ENCODE peak calls at places on chromosome 20, in six cellular contexts. A, M, U, I, S and C are unnamed samples.

GRCh38 chr20:9838035-9838377 is 870 bp downstream of the PAK5 start:
- DNase-seq in A (no peak), U (no peak), I (no peak), S (no peak), M (no peak), C (no peak)

GRCh38 chr20:52003976-52004375 is 187.6 kb downstream of the ZFP64 start:
- DNase-seq in M (no peak), U (no peak), S (no peak), A (no peak), I (no peak), C (no peak)

GRCh38 chr20:62269871-62270270 is 31.6 kb downstream of the OSBPL2 start:
- DNase-seq in M (no peak), I (no peak), S (no peak), U (no peak), A (no peak), C (no peak)

GRCh38 chr20:59678286-59678685 is 73.9 kb downstream of the PHACTR3 start:
- DNase-seq in A (no peak), I (no peak), S (no peak), M (no peak), U (no peak), C (no peak)

GRCh38 chr20:34675993-34676641 is 775 bp downstream of the PIGU start:
- DNase-seq in S (no peak), M (no peak), I (no peak), U (no peak), A (no peak), C (no peak)

GRCh38 chr20:33175123-33175522 is 7.2 kb downstream of the BPIFA2 start:
- DNase-seq in I (no peak), U (no peak), M (no peak), A (no peak), S (no peak), C (no peak)

GRCh38 chr20:3710703-3711417 is 1.5 kb downstream of the SIGLEC1 start:
- DNase-seq in S (peak), I (no peak), M (peak), A (peak), U (peak), C (peak)

GRCh38 chr20:2911200-2911599 is 37.9 kb downstream of the PTPRA start:
- DNase-seq in U (no peak), A (no peak), S (no peak), I (no peak), M (no peak), C (no peak)

GRCh38 chr20:49775229-49775693 is 37.4 kb upstream of the SLC9A8 start:
- DNase-seq in U (no peak), S (peak), A (no peak), I (no peak), M (peak), C (no peak)

GRCh38 chr20:8652396-8652795 is 416.5 kb upstream of the PLCB4 start:
- DNase-seq in A (no peak), S (no peak), M (no peak), I (no peak), U (no peak), C (no peak)

GRCh38 chr20:52614036-52614863 is 357.9 kb upstream of the TSHZ2 start:
- DNase-seq in S (no peak), U (no peak), I (no peak), A (no peak), M (no peak), C (no peak)

GRCh38 chr20:10185741-10186558 is 32.7 kb upstream of the SNAP25 start:
- DNase-seq in I (peak), U (no peak), S (no peak), M (no peak), A (no peak), C (no peak)

GRCh38 chr20:35145141-35145564 is 2.0 kb downstream of the EDEM2 start:
- DNase-seq in M (peak), A (peak), I (no peak), U (no peak), S (peak), C (no peak)

GRCh38 chr20:9332783-9333482 is 181.5 kb upstream of the LAMP5 start:
- DNase-seq in I (no peak), U (no peak), S (no peak), A (no peak), M (no peak), C (no peak)

GRCh38 chr20:39109933-39110818 is 148.0 kb downstream of the DHX35 start:
- DNase-seq in I (no peak), S (no peak), U (no peak), M (no peak), A (no peak), C (no peak)

DNA sequence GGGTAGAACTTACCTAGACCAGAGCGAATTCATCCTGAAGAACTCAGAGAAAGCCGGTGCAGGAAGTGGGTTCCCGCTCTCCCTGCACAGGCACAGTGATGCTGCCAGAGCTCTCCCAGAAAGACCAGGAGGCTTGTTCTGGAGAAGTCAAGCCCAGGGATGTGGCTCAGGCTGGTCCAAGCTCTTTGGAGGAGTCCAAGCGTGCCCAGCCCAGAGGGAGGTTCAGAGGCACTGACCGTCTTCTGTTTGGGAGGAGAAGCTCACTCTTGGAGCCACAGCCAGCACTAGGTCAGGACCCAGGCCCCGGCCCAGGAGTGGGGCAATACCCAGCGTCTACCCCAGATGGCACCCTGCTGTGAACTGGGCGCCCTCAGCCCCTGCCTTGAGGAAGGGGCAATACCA is 1.5 kb upstream of the PMEPA1 start:
- DNase-seq in I (no peak), S (no peak), U (no peak), A (no peak), M (no peak), C (no peak)
- TF ChIP-seq CTCF in I (no peak), S (no peak), U (no peak), A (no peak), M (no peak), C (no peak)

GRCh38 chr20:37202267-37202943 is 23.1 kb upstream of the MROH8 start:
- DNase-seq in S (peak), I (peak), M (peak), U (peak), A (no peak), C (no peak)
- TF ChIP-seq CTCF in S (peak), I (peak), M (peak), U (peak), A (peak), C (no peak)

DNA sequence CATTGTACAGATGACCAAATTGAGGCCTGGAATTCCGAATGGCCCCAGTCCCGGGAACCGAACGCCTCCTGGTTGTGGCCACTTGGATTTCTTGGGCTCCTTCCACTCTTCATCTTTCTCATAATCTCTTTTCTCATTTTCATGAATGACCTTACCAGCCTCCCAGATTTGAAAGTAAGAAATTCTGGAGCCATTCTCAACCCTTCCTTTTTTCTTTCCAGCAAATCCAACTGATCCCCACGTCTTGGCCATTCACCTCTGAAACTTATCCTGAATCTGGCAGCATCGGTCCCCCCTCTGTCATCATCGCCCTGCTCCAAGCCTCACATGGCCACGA is 5.9 kb upstream of the SLC12A5 start:
- DNase-seq in U (no peak), M (no peak), A (no peak), S (no peak), I (no peak), C (no peak)
- TF ChIP-seq CTCF in U (peak), M (no peak), A (no peak), S (no peak), I (no peak), C (no peak)

GRCh38 chr20:61253264-61253639 is 1.2 kb downstream of the CDH4 start:
- DNase-seq in M (no peak), U (no peak), I (no peak), A (peak), S (peak), C (no peak)
- TF ChIP-seq CTCF in M (no peak), U (no peak), I (no peak), A (no peak), S (peak), C (no peak)

GRCh38 chr20:13009682-13010406 is 1.1 kb downstream of the SPTLC3 start:
- DNase-seq in M (no peak), S (peak), U (no peak), I (peak), A (peak), C (no peak)

GRCh38 chr20:13007596-13007995 is 1.2 kb upstream of the SPTLC3 start:
- DNase-seq in M (no peak), A (no peak), I (no peak), U (no peak), S (no peak), C (no peak)

GRCh38 chr20:13012886-13013285 is 4.1 kb downstream of the SPTLC3 start:
- DNase-seq in S (no peak), A (no peak), M (no peak), U (no peak), I (no peak), C (no peak)

GRCh38 chr20:13006825-13007224 is 1.9 kb upstream of the SPTLC3 start:
- DNase-seq in U (no peak), M (no peak), I (no peak), S (peak), A (no peak), C (no peak)

GRCh38 chr20:13008761-13009681 is at the start of gene SPTLC3:
- DNase-seq in A (no peak), S (peak), U (no peak), M (no peak), I (peak), C (no peak)
- TF ChIP-seq CTCF in A (no peak), S (peak), U (no peak), M (no peak), I (no peak), C (no peak)

GRCh38 chr20:6104493-6105188 is 18.2 kb downstream of the FERMT1 start:
- DNase-seq in U (no peak), A (no peak), S (peak), M (no peak), I (no peak), C (no peak)
- TF ChIP-seq CTCF in U (no peak), A (no peak), S (no peak), M (no peak), I (no peak), C (no peak)